ENCODE peak calls at places on chromosomes 16 and 17, in nine cellular contexts. T is breast epithelium; S is uterus; J is CD4-positive, CD25-positive, alpha-beta regulatory T cell; G is mammary epithelial cell; U is HTR-8/SVneo; C is osteocyte; X is MCF 10A; Q is tibial nerve. H is an unnamed sample.
A peak's percentile ranks its signal among the peaks of the same experiment; 100 is the strongest.

GRCh38 chr16:20910781-20911321 is 10.3 kb downstream of the LYRM1 start:
- DNase-seq in Q (no peak), T (no peak), C (no peak), G (peak; percentile 96), U (no peak), J (no peak), S (no peak), X (peak; percentile 89), H (no peak)

GRCh38 chr16:48609453-48610023 is 442 bp downstream of the N4BP1 start:
- DNase-seq in U (peak; percentile 22), X (peak; percentile 46), T (no peak), G (peak; percentile 50), S (peak; percentile 53), Q (no peak), J (peak; percentile 43), C (peak; percentile 85), H (peak; percentile 34)

GRCh38 chr16:2186064-2186463 is 10.3 kb downstream of the CASKIN1 start:
- DNase-seq in J (no peak), Q (no peak), T (no peak), C (no peak), S (no peak), X (no peak), U (no peak), G (no peak), H (no peak)

GRCh38 chr17:39069114-39069756 is 82.2 kb downstream of the PLXDC1 start:
- DNase-seq in J (peak; percentile 50), T (no peak), X (peak; percentile 55), U (peak; percentile 83), G (peak; percentile 32), S (no peak), Q (no peak), C (no peak), H (peak; percentile 22)

GRCh38 chr16:24954137-24954536 is 61.0 kb downstream of the ARHGAP17 start:
- DNase-seq in J (no peak), U (no peak), X (no peak), G (no peak), C (no peak), T (no peak), Q (no peak), S (no peak), H (no peak)

GRCh38 chr17:67324330-67324729 is 42.0 kb downstream of the PSMD12 start:
- DNase-seq in T (no peak), C (no peak), U (no peak), G (no peak), Q (no peak), X (no peak), S (no peak), J (no peak), H (no peak)

GRCh38 chr16:87954826-87955225 is 3.6 kb downstream of the BANP start:
- DNase-seq in U (no peak), S (no peak), Q (no peak), T (no peak), X (no peak), C (no peak), J (no peak), G (no peak), H (no peak)

GRCh38 chr16:56351481-56351880 is 73.9 kb downstream of the AMFR start:
- DNase-seq in C (no peak), T (no peak), U (no peak), G (no peak), J (no peak), Q (no peak), X (no peak), S (no peak), H (no peak)

GRCh38 chr16:68901910-68902309 is 58.6 kb downstream of the TANGO6 start:
- DNase-seq in S (no peak), Q (no peak), X (peak; percentile 13), U (no peak), T (no peak), C (no peak), G (no peak), J (no peak), H (peak; percentile 60)

GRCh38 chr16:66486773-66487579 is 59.9 kb downstream of the BEAN1 start:
- DNase-seq in C (peak; percentile 87), J (no peak), T (peak; percentile 43), S (peak; percentile 11), G (peak; percentile 52), X (peak; percentile 69), Q (no peak), U (no peak), H (no peak)

GRCh38 chr17:82334622-82335394 is 1.2 kb upstream of the SECTM1 start:
- DNase-seq in S (no peak), Q (no peak), T (no peak), X (peak; percentile 71), C (no peak), G (peak; percentile 37), U (no peak), J (no peak), H (no peak)

GRCh38 chr16:1510941-1511351 is 17.8 kb downstream of the TELO2 start:
- DNase-seq in J (no peak), C (no peak), U (no peak), S (no peak), G (no peak), Q (no peak), X (no peak), T (no peak), H (no peak)

GRCh38 chr17:3964203-3965122 is at the start of gene ATP2A3:
- DNase-seq in Q (no peak), C (no peak), T (no peak), U (peak; percentile 60), J (peak; percentile 68), G (no peak), S (no peak), X (no peak), H (peak; percentile 64)

GRCh38 chr17:5694507-5694906 is 110.2 kb upstream of the NLRP1 start:
- DNase-seq in X (no peak), Q (no peak), G (no peak), J (no peak), T (no peak), S (no peak), C (no peak), U (no peak), H (no peak)

GRCh38 chr17:40499551-40500189 is 1.8 kb downstream of the TNS4 start:
- DNase-seq in J (no peak), G (peak; percentile 71), C (no peak), S (peak; percentile 89), T (peak; percentile 94), U (peak; percentile 66), X (peak; percentile 90), Q (peak; percentile 76), H (peak; percentile 27)

GRCh38 chr17:17414316-17414937 is 62.4 kb upstream of the MED9 start:
- DNase-seq in C (no peak), Q (peak; percentile 59), J (no peak), G (peak; percentile 82), T (no peak), S (no peak), X (peak; percentile 70), U (no peak), H (no peak)

GRCh38 chr16:87506423-87507350 is 13.9 kb upstream of the ZCCHC14 start:
- DNase-seq in X (no peak), J (no peak), T (no peak), U (no peak), G (no peak), C (no peak), Q (no peak), S (no peak), H (no peak)

GRCh38 chr17:16534236-16534635 is 34.8 kb downstream of the ZNF287 start:
- DNase-seq in J (no peak), X (no peak), Q (no peak), T (no peak), C (no peak), G (no peak), U (no peak), S (no peak), H (no peak)

GRCh38 chr16:88088161-88088581 is 136.9 kb downstream of the BANP start:
- DNase-seq in J (no peak), S (no peak), G (no peak), X (no peak), T (no peak), U (no peak), Q (no peak), C (no peak), H (no peak)

GRCh38 chr16:50067290-50067853 is 1.6 kb downstream of the HEATR3 start:
- DNase-seq in G (peak; percentile 16), C (no peak), T (no peak), U (peak; percentile 31), J (peak; percentile 40), X (peak; percentile 33), Q (no peak), S (no peak), H (no peak)

GRCh38 chr16:1690810-1691209 is 12.7 kb downstream of the JPT2 start:
- DNase-seq in C (no peak), U (no peak), T (no peak), Q (no peak), J (no peak), S (no peak), G (no peak), X (no peak), H (no peak)

GRCh38 chr17:44543213-44543904 is 13.9 kb upstream of the FZD2 start:
- DNase-seq in U (peak; percentile 92), C (peak; percentile 91), J (no peak), S (no peak), G (peak; percentile 57), T (no peak), Q (no peak), X (peak; percentile 60), H (no peak)

GRCh38 chr17:1908699-1909309 is 79.0 kb downstream of the RPA1 start:
- DNase-seq in C (peak; percentile 88), T (peak; percentile 57), S (peak; percentile 49), Q (peak; percentile 38), J (peak; percentile 19), X (peak; percentile 81), U (peak; percentile 92), G (peak; percentile 54), H (peak; percentile 73)

GRCh38 chr17:30477083-30477757 is at the start of gene GOSR1:
- DNase-seq in Q (peak; percentile 83), X (peak; percentile 96), C (peak; percentile 97), J (peak; percentile 89), U (peak; percentile 97), G (peak; percentile 90), T (peak; percentile 95), S (peak; percentile 93), H (peak; percentile 96)

GRCh38 chr17:69423450-69423849 is 9.0 kb downstream of the MAP2K6 start:
- DNase-seq in C (no peak), T (no peak), J (no peak), G (no peak), X (no peak), U (no peak), Q (no peak), S (no peak), H (no peak)

GRCh38 chr17:81665205-81666091 is 957 bp downstream of the OXLD1 start:
- DNase-seq in C (no peak), G (peak; percentile 15), X (peak; percentile 22), J (peak; percentile 29), U (no peak), T (no peak), S (no peak), Q (no peak), H (peak; percentile 7)

GRCh38 chr17:34195987-34196386 is 59.1 kb upstream of the CCL2 start:
- DNase-seq in S (no peak), U (no peak), G (no peak), X (no peak), Q (no peak), J (no peak), T (no peak), C (no peak), H (no peak)

GRCh38 chr17:76544123-76544915 is 4.5 kb downstream of the PRCD start:
- DNase-seq in S (no peak), G (no peak), X (no peak), T (no peak), J (no peak), Q (no peak), C (no peak), U (no peak), H (peak; percentile 53)

GRCh38 chr17:40646791-40647548 is 648 bp downstream of the SMARCE1 start:
- DNase-seq in U (no peak), G (peak; percentile 2), J (no peak), X (peak; percentile 7), Q (no peak), C (no peak), T (no peak), S (no peak), H (peak; percentile 56)

GRCh38 chr16:88554711-88555264 is 15.4 kb upstream of the ZC3H18 start:
- DNase-seq in C (no peak), J (no peak), Q (no peak), S (no peak), T (no peak), X (no peak), G (no peak), U (no peak), H (no peak)

GRCh38 chr17:6303664-6304063 is 131.3 kb downstream of the AIPL1 start:
- DNase-seq in U (peak; percentile 37), T (no peak), G (peak; percentile 34), C (no peak), S (no peak), Q (no peak), J (no peak), X (peak; percentile 61), H (no peak)

H was measured in NCI-H1092 treated with DMSO at 0.1 percent for 48 hours.